ENCODE peak calls at places on chromosomes 13 and 19, in eight cellular contexts. One of them, this sample, is unnamed. For H3K9me3, the result is how much of the 10 kb centered on the place peaks cover.

GRCh38 chr13:71876648-71877279 is 9.8 kb upstream of the DACH1 start:
- DNase-seq in CD4-positive, CD25-positive, alpha-beta regulatory T cell: no peak
- DNase-seq in tibial nerve: no peak
- DNase-seq in CD8-positive, alpha-beta T cell: no peak
- DNase-seq in cardiac muscle cell: no peak
- DNase-seq in ascending aorta: no peak
- DNase-seq in pancreas: no peak
- DNase-seq in A549: no peak
- DNase-seq in this sample: no peak

GRCh38 chr13:51623473-51623872 is 39.2 kb downstream of the WDFY2 start:
- DNase-seq in CD4-positive, CD25-positive, alpha-beta regulatory T cell: no peak
- DNase-seq in tibial nerve: no peak
- DNase-seq in CD8-positive, alpha-beta T cell: no peak
- DNase-seq in cardiac muscle cell: no peak
- DNase-seq in ascending aorta: no peak
- DNase-seq in pancreas: no peak
- DNase-seq in A549: no peak
- DNase-seq in this sample: no peak

GRCh38 chr13:54647275-54647674 is 1618.7 kb downstream of the OLFM4 start:
- DNase-seq in CD4-positive, CD25-positive, alpha-beta regulatory T cell: no peak
- DNase-seq in tibial nerve: no peak
- DNase-seq in CD8-positive, alpha-beta T cell: no peak
- DNase-seq in cardiac muscle cell: no peak
- DNase-seq in ascending aorta: no peak
- DNase-seq in pancreas: no peak
- DNase-seq in A549: no peak
- DNase-seq in this sample: no peak

GRCh38 chr13:66805657-66806056 is 424.5 kb downstream of the PCDH9 start:
- DNase-seq in CD4-positive, CD25-positive, alpha-beta regulatory T cell: no peak
- DNase-seq in tibial nerve: no peak
- DNase-seq in CD8-positive, alpha-beta T cell: no peak
- DNase-seq in cardiac muscle cell: peak
- DNase-seq in ascending aorta: no peak
- DNase-seq in pancreas: no peak
- DNase-seq in A549: peak
- DNase-seq in this sample: no peak

GRCh38 chr19:397941-398706 is 10.8 kb downstream of the C2CD4C start:
- DNase-seq in CD4-positive, CD25-positive, alpha-beta regulatory T cell: no peak
- DNase-seq in tibial nerve: no peak
- DNase-seq in CD8-positive, alpha-beta T cell: no peak
- DNase-seq in cardiac muscle cell: no peak
- DNase-seq in ascending aorta: peak
- DNase-seq in pancreas: no peak
- DNase-seq in A549: no peak
- DNase-seq in this sample: no peak

GRCh38 chr19:47600246-47601179 is 8.4 kb upstream of the BICRA start:
- DNase-seq in CD4-positive, CD25-positive, alpha-beta regulatory T cell: peak
- DNase-seq in tibial nerve: peak
- DNase-seq in CD8-positive, alpha-beta T cell: peak
- DNase-seq in cardiac muscle cell: peak
- DNase-seq in ascending aorta: peak
- DNase-seq in pancreas: peak
- DNase-seq in A549: peak
- DNase-seq in this sample: peak

GRCh38 chr13:66835040-66835628 is 395.0 kb downstream of the PCDH9 start:
- DNase-seq in CD4-positive, CD25-positive, alpha-beta regulatory T cell: no peak
- DNase-seq in tibial nerve: peak
- DNase-seq in CD8-positive, alpha-beta T cell: no peak
- DNase-seq in cardiac muscle cell: peak
- DNase-seq in ascending aorta: peak
- DNase-seq in pancreas: peak
- DNase-seq in A549: peak
- DNase-seq in this sample: no peak

GRCh38 chr13:75788494-75788991 is 152.4 kb downstream of the LMO7 start:
- DNase-seq in CD4-positive, CD25-positive, alpha-beta regulatory T cell: no peak
- DNase-seq in tibial nerve: no peak
- DNase-seq in CD8-positive, alpha-beta T cell: no peak
- DNase-seq in cardiac muscle cell: peak
- DNase-seq in ascending aorta: no peak
- DNase-seq in pancreas: no peak
- DNase-seq in A549: peak
- DNase-seq in this sample: no peak

GRCh38 chr13:32947886-32948285 is 68.3 kb upstream of the KL start:
- DNase-seq in CD4-positive, CD25-positive, alpha-beta regulatory T cell: no peak
- DNase-seq in tibial nerve: no peak
- DNase-seq in CD8-positive, alpha-beta T cell: no peak
- DNase-seq in cardiac muscle cell: no peak
- DNase-seq in ascending aorta: no peak
- DNase-seq in pancreas: no peak
- DNase-seq in A549: no peak
- DNase-seq in this sample: no peak

GRCh38 chr19:54380897-54381296 is 16.2 kb upstream of the LAIR1 start:
- DNase-seq in CD4-positive, CD25-positive, alpha-beta regulatory T cell: no peak
- DNase-seq in tibial nerve: no peak
- DNase-seq in CD8-positive, alpha-beta T cell: no peak
- DNase-seq in cardiac muscle cell: no peak
- DNase-seq in ascending aorta: no peak
- DNase-seq in pancreas: no peak
- DNase-seq in A549: no peak
- DNase-seq in this sample: no peak

GRCh38 chr13:30932481-30933333 is at the start of gene TEX26:
- DNase-seq in CD4-positive, CD25-positive, alpha-beta regulatory T cell: no peak
- DNase-seq in tibial nerve: no peak
- DNase-seq in CD8-positive, alpha-beta T cell: no peak
- DNase-seq in cardiac muscle cell: peak
- DNase-seq in ascending aorta: no peak
- DNase-seq in pancreas: no peak
- DNase-seq in A549: no peak
- DNase-seq in this sample: no peak

GRCh38 chr13:48593551-48593950 is 60.2 kb upstream of the CYSLTR2 start:
- DNase-seq in CD4-positive, CD25-positive, alpha-beta regulatory T cell: no peak
- DNase-seq in tibial nerve: no peak
- DNase-seq in CD8-positive, alpha-beta T cell: no peak
- DNase-seq in cardiac muscle cell: no peak
- DNase-seq in ascending aorta: no peak
- DNase-seq in pancreas: no peak
- DNase-seq in A549: no peak
- DNase-seq in this sample: no peak

GRCh38 chr19:5782945-5783919 is 1.3 kb downstream of the PRR22 start:
- DNase-seq in CD4-positive, CD25-positive, alpha-beta regulatory T cell: no peak
- DNase-seq in tibial nerve: no peak
- DNase-seq in CD8-positive, alpha-beta T cell: no peak
- DNase-seq in cardiac muscle cell: no peak
- DNase-seq in ascending aorta: no peak
- DNase-seq in pancreas: peak
- DNase-seq in A549: no peak
- DNase-seq in this sample: no peak

GRCh38 chr19:36837902-36838783 is at the start of gene ZNF790:
- DNase-seq in CD4-positive, CD25-positive, alpha-beta regulatory T cell: peak
- DNase-seq in tibial nerve: peak
- DNase-seq in CD8-positive, alpha-beta T cell: peak
- DNase-seq in cardiac muscle cell: peak
- DNase-seq in ascending aorta: peak
- DNase-seq in pancreas: peak
- DNase-seq in A549: peak
- DNase-seq in this sample: peak

DNA sequence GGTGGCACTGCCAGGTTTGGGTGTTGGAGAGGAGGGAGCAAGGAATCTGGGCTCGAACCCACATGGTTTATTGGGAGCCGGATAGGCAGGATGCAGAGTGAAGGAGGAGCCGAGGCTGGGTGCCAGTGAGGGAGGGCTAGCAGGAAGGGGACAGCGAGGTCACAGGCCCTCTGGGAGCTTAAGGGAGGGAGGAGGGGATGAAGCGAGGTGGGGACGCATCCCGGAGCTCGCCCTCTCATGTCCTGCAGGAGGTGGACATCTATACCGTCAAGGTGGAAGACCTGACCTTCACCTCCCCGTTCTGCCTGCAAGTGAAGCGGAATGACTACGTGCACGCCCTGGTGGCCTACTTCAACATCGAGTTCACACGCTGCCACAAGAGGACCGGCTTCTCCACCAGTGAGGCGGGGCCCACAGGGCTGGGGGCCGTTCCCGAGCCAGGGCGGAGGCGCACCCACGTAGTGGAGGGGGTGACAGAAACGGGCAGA is 3.5 kb upstream of the ADM5 start:
- DNase-seq in CD4-positive, CD25-positive, alpha-beta regulatory T cell: no peak
- DNase-seq in tibial nerve: no peak
- DNase-seq in CD8-positive, alpha-beta T cell: no peak
- DNase-seq in cardiac muscle cell: no peak
- DNase-seq in ascending aorta: no peak
- DNase-seq in pancreas: no peak
- DNase-seq in A549: no peak
- DNase-seq in this sample: no peak
- H3K9me3 ChIP-seq in CD4-positive, CD25-positive, alpha-beta regulatory T cell: under half
- H3K9me3 ChIP-seq in tibial nerve: under half
- H3K9me3 ChIP-seq in CD8-positive, alpha-beta T cell: under half
- H3K9me3 ChIP-seq in cardiac muscle cell: under half
- H3K9me3 ChIP-seq in ascending aorta: under half
- H3K9me3 ChIP-seq in pancreas: under half
- H3K9me3 ChIP-seq in A549: under half
- H3K9me3 ChIP-seq in this sample: under half

GRCh38 chr19:12353375-12353774 is 12.1 kb downstream of the ZNF442 start:
- DNase-seq in CD4-positive, CD25-positive, alpha-beta regulatory T cell: no peak
- DNase-seq in tibial nerve: no peak
- DNase-seq in CD8-positive, alpha-beta T cell: no peak
- DNase-seq in cardiac muscle cell: no peak
- DNase-seq in ascending aorta: no peak
- DNase-seq in pancreas: no peak
- DNase-seq in A549: no peak
- DNase-seq in this sample: no peak
- H3K9me3 ChIP-seq in CD4-positive, CD25-positive, alpha-beta regulatory T cell: under half
- H3K9me3 ChIP-seq in tibial nerve: half or more
- H3K9me3 ChIP-seq in CD8-positive, alpha-beta T cell: under half
- H3K9me3 ChIP-seq in cardiac muscle cell: under half
- H3K9me3 ChIP-seq in ascending aorta: under half
- H3K9me3 ChIP-seq in pancreas: under half
- H3K9me3 ChIP-seq in A549: under half
- H3K9me3 ChIP-seq in this sample: under half

DNA sequence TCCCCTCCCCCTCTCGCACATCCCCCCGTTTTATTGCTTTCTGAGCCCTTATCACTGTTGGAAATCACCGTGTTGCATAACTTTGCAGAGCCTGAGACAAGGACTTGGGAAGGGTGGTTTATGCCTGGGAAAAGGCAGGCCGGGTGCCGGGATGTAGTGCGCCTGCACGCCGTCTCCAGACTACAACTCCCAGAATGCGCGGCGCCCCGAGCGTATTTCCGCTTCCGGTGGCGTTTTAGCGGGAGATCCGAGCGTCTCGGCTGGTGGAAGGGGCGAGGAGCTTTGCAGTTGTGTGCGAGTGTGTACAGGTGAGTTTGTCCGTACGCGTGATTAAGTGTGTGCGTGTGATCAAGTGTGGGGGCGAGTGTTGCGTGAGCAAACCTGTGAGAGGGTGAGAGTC is 75.4 kb downstream of the PEG3 start:
- DNase-seq in CD4-positive, CD25-positive, alpha-beta regulatory T cell: peak
- DNase-seq in tibial nerve: no peak
- DNase-seq in CD8-positive, alpha-beta T cell: no peak
- DNase-seq in cardiac muscle cell: peak
- DNase-seq in ascending aorta: no peak
- DNase-seq in pancreas: peak
- DNase-seq in A549: no peak
- DNase-seq in this sample: no peak
- H3K9me3 ChIP-seq in CD4-positive, CD25-positive, alpha-beta regulatory T cell: under half
- H3K9me3 ChIP-seq in tibial nerve: under half
- H3K9me3 ChIP-seq in CD8-positive, alpha-beta T cell: under half
- H3K9me3 ChIP-seq in cardiac muscle cell: under half
- H3K9me3 ChIP-seq in ascending aorta: under half
- H3K9me3 ChIP-seq in pancreas: under half
- H3K9me3 ChIP-seq in A549: half or more
- H3K9me3 ChIP-seq in this sample: under half

GRCh38 chr19:34688592-34688991 is 11.1 kb downstream of the ZNF302 start:
- DNase-seq in CD4-positive, CD25-positive, alpha-beta regulatory T cell: no peak
- DNase-seq in tibial nerve: no peak
- DNase-seq in CD8-positive, alpha-beta T cell: no peak
- DNase-seq in cardiac muscle cell: no peak
- DNase-seq in ascending aorta: no peak
- DNase-seq in pancreas: no peak
- DNase-seq in A549: no peak
- DNase-seq in this sample: no peak

GRCh38 chr19:34681478-34681877 is 4.0 kb downstream of the ZNF302 start:
- DNase-seq in CD4-positive, CD25-positive, alpha-beta regulatory T cell: no peak
- DNase-seq in tibial nerve: no peak
- DNase-seq in CD8-positive, alpha-beta T cell: no peak
- DNase-seq in cardiac muscle cell: no peak
- DNase-seq in ascending aorta: no peak
- DNase-seq in pancreas: no peak
- DNase-seq in A549: no peak
- DNase-seq in this sample: no peak

GRCh38 chr19:34690372-34690771 is 12.9 kb downstream of the ZNF302 start:
- DNase-seq in CD4-positive, CD25-positive, alpha-beta regulatory T cell: no peak
- DNase-seq in tibial nerve: no peak
- DNase-seq in CD8-positive, alpha-beta T cell: no peak
- DNase-seq in cardiac muscle cell: no peak
- DNase-seq in ascending aorta: no peak
- DNase-seq in pancreas: no peak
- DNase-seq in A549: no peak
- DNase-seq in this sample: no peak

GRCh38 chr19:34687348-34687747 is 9.9 kb downstream of the ZNF302 start:
- DNase-seq in CD4-positive, CD25-positive, alpha-beta regulatory T cell: no peak
- DNase-seq in tibial nerve: no peak
- DNase-seq in CD8-positive, alpha-beta T cell: no peak
- DNase-seq in cardiac muscle cell: no peak
- DNase-seq in ascending aorta: no peak
- DNase-seq in pancreas: no peak
- DNase-seq in A549: no peak
- DNase-seq in this sample: no peak

DNA sequence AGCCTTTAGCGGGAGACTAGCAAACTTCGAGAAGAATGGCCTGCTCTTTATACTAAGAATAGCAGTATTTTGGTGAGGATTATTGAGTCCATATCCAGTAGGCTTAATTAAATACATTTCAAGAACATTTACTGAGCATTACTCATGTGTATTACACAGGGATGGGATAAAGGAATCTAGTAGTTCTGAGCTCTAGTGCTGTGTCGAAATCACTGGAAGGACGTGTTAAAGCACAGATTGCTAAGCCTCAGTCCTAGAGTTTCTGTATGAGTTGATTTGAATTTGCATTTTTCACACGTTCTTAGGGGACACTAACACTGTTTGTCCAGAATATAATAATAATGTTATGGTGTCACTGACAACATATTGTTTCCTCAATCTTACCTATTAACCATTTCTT is 9.0 kb downstream of the ZNF302 start:
- DNase-seq in CD4-positive, CD25-positive, alpha-beta regulatory T cell: no peak
- DNase-seq in tibial nerve: no peak
- DNase-seq in CD8-positive, alpha-beta T cell: no peak
- DNase-seq in cardiac muscle cell: no peak
- DNase-seq in ascending aorta: no peak
- DNase-seq in pancreas: no peak
- DNase-seq in A549: no peak
- DNase-seq in this sample: no peak
- H3K9me3 ChIP-seq in CD4-positive, CD25-positive, alpha-beta regulatory T cell: half or more
- H3K9me3 ChIP-seq in tibial nerve: half or more
- H3K9me3 ChIP-seq in CD8-positive, alpha-beta T cell: under half
- H3K9me3 ChIP-seq in cardiac muscle cell: under half
- H3K9me3 ChIP-seq in ascending aorta: under half
- H3K9me3 ChIP-seq in pancreas: under half
- H3K9me3 ChIP-seq in A549: half or more
- H3K9me3 ChIP-seq in this sample: under half